ENCODE peak calls at places on chromosomes 16 and 17, in seven cellular contexts. X, G, V, S, H, W and K are unnamed samples.

GRCh38 chr17:48338720-48339119 is 91.3 kb downstream of the SKAP1 start:
- DNase-seq in X (no peak), S (no peak), G (no peak), V (no peak), H (no peak), W (no peak), K (no peak)

GRCh38 chr17:44389281-44389680 is at the start of gene ITGA2B:
- DNase-seq in G (no peak), H (no peak), S (no peak), W (no peak), V (no peak), X (no peak), K (no peak)

GRCh38 chr16:81823111-81823510 is 44.0 kb downstream of the PLCG2 start:
- DNase-seq in V (no peak), W (peak), S (no peak), H (peak), X (peak), G (peak), K (no peak)

GRCh38 chr17:67125924-67126323 is 81.6 kb downstream of the CACNG1 start:
- DNase-seq in S (no peak), V (no peak), X (no peak), W (no peak), G (no peak), H (no peak), K (no peak)

GRCh38 chr16:24991349-24991748 is 23.8 kb downstream of the ARHGAP17 start:
- DNase-seq in G (peak), W (no peak), H (no peak), V (no peak), S (no peak), X (no peak), K (no peak)

GRCh38 chr17:80008383-80008840 is 27.3 kb downstream of the TBC1D16 start:
- DNase-seq in V (peak), X (peak), W (peak), G (peak), S (peak), H (peak), K (peak)

GRCh38 chr16:9323170-9323569 is 231.7 kb downstream of the HAPSTR1 start:
- DNase-seq in H (no peak), S (no peak), X (no peak), W (no peak), V (no peak), G (no peak), K (no peak)

GRCh38 chr16:52470601-52471000 is 76.3 kb downstream of the TOX3 start:
- DNase-seq in V (no peak), H (no peak), G (no peak), W (no peak), X (no peak), S (no peak), K (no peak)

GRCh38 chr17:40191237-40192208 is 14.3 kb downstream of the RAPGEFL1 start:
- DNase-seq in H (peak), X (peak), S (peak), V (peak), W (peak), G (peak), K (peak)

GRCh38 chr16:11034005-11034404 is 89.6 kb downstream of the CLEC16A start:
- DNase-seq in S (no peak), G (no peak), X (no peak), H (no peak), W (no peak), V (no peak), K (no peak)

GRCh38 chr17:81013642-81014041 is 21.3 kb upstream of the BAIAP2 start:
- DNase-seq in W (no peak), V (no peak), H (no peak), S (no peak), X (no peak), G (no peak), K (no peak)

GRCh38 chr17:8608001-8608400 is 22.5 kb downstream of the MYH10 start:
- DNase-seq in X (no peak), W (no peak), S (no peak), V (no peak), H (no peak), G (peak), K (no peak)

GRCh38 chr16:19765860-19766553 is 47.9 kb downstream of the IQCK start:
- DNase-seq in G (peak), X (peak), W (peak), S (peak), V (no peak), H (peak), K (no peak)

DNA sequence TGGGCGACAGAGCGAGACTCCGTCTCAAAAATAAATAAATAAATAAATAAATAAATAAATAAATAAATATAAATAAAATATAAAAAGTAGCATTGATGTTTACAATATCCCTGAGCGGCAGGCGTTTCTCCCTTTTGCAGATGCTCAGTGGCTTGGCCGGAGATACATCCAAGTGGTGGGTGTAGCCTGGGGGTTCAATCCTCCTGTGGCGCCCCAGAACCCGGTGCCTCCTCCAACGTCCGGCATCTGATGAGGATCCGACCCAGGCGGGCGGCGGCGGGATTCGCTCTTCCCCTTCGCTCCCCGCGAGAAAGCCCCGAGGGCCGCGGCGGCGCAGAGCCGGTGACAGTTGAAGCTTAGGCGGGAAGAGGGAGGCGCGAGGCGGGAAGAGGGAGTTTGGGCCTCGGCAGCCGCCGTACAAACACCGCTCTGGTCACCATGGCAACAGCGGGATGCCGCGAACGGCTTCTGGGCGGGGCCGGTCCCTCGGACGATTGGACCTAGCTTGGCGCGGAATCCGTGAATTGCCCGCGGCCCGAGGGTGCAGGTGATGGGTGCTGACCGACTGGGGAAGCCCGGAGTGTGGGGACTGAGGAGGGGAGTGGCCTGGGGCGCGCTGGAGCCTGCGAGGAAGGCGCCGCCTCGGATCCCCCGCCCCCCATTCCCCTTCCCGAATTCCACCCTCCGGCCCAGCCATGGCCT is 12.7 kb upstream of the ALDOA start:
- DNase-seq in G (peak), W (peak), X (peak), H (peak), V (peak), S (peak), K (peak)
- TF ChIP-seq POLR2AphosphoS5 in G (peak), W (peak), X (peak), H (peak), V (peak), S (peak), K (peak)

DNA sequence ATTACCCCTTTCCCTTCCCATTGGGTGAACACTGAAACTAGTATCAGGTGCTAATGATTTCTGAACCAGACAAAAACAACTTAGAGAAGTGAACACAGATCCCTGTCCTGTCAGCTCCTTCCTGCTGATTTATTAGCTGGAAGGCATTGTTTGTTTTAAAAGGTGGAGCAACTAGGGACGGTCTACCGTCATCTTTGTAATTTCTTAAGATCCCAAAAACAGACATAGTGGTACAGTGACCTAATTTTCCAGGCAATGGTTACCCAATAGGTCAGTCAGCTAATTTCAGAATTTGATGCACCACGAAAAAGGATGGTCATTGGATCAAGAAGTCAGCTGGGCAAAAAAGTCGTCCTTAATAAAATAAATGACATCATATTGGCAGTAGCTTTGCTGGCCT is 27.4 kb upstream of the KCNJ16 start:
- DNase-seq in G (peak), H (no peak), V (no peak), W (no peak), S (no peak), X (no peak), K (no peak)
- TF ChIP-seq POLR2AphosphoS5 in G (no peak), H (no peak), V (no peak), W (no peak), S (no peak), X (no peak), K (no peak)

GRCh38 chr16:66903544-66904427 is 14.9 kb downstream of the CDH16 start:
- DNase-seq in S (no peak), W (no peak), V (no peak), H (peak), G (no peak), X (no peak), K (peak)

GRCh38 chr16:66904428-66904845 is 14.2 kb downstream of the CDH16 start:
- DNase-seq in W (no peak), G (no peak), V (no peak), S (no peak), X (no peak), H (no peak), K (peak)

GRCh38 chr16:66905633-66906539 is 12.8 kb downstream of the CDH16 start:
- DNase-seq in S (no peak), X (no peak), H (peak), W (peak), G (no peak), V (no peak), K (peak)

GRCh38 chr16:66906916-66907836 is 11.5 kb downstream of the CDH16 start:
- DNase-seq in X (no peak), W (no peak), V (no peak), H (no peak), S (no peak), G (no peak), K (peak)

DNA sequence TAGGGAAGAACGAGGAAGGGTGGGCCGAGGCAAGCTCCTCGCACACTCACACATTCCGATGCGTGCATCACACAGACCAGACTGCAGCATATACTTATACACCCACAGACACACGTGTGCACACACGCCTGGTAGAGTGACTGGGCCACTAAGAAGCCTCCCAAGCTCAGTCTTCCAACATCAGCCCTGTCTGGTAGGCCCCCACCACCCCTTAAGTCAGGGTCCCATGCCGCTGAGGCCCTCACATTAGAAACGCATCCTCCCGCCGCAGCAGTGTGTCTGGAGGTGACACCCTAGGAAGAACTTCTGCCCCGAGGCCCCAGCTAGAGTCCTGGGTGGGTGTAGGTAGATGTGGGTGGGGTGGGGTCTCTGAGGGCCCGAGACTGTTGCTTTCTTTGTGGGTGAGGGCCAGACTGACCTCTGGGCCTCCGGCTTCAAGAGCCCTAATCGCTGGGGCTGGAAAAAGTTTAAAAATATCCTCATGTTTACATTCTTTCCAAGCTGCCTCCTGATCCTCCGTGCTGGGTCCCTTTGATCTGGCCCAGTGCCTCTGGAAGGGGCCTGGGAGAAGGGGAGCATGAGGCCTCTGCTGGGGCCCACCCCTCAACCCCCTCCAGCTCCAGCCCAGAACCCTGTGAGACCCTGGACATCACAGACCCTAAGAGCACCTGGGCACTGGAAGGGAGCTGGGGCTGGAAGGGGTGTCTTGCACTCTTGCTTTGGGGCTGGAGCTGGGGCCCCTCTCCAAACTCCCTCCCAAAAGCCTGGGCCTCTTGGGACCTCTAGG is 13.6 kb downstream of the CDH16 start:
- DNase-seq in V (no peak), S (no peak), X (no peak), H (peak), W (no peak), G (no peak), K (peak)
- TF ChIP-seq POLR2AphosphoS5 in V (no peak), S (peak), X (no peak), H (no peak), W (no peak), G (no peak), K (no peak)

DNA sequence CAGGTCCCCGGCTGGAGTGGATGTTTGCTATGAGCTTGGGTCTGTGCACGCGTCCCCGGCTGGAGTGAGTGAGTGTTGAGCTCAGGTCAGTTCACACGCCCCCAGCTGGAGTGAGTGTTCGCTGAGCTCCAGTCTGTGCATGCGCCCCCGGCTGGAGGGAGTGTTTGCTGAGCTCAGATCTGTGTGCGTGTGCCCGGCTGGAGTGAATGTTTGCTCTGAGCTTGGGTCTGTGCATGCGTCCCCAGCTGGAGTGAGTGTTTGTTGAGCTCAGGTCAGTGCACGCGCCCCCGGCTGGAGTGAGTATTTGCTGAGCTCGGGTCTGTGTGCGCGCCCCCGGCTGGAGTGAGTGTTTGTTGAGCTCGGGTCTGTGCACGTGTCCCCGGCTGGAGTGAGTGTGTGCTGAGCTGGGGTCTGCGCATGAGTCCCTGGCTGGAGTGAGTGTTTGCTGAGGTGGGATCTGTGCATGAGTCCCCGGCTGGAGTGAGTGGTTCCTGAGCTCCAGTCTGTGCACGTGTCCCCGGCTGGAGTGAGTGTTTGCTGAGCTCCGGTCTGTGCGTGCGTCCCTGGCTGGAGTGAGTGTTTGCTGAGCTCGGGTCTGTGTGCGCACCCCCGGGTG is 284.2 kb downstream of the SNX29 start:
- DNase-seq in G (no peak), X (no peak), W (no peak), V (peak), S (no peak), H (no peak), K (no peak)
- TF ChIP-seq POLR2AphosphoS5 in G (no peak), X (no peak), W (no peak), V (no peak), S (no peak), H (no peak), K (no peak)